ENCODE peak calls at places on chromosomes 7 and 10, in four cellular contexts. W is HFFc6, O is left lung, E is posterior vena cava. Q is an unnamed sample.

GRCh38 chr7:18693401-18693800 is 197.9 kb downstream of the HDAC9 start:
- DNase-seq in W (peak; percentile 70), O (no peak), E (no peak), Q (no peak)

GRCh38 chr10:30058111-30058510 is 1.3 kb downstream of the JCAD start:
- DNase-seq in W (no peak), O (no peak), E (no peak), Q (no peak)

GRCh38 chr10:1454964-1455363 is 282.4 kb downstream of the ADARB2 start:
- DNase-seq in W (no peak), O (no peak), E (no peak), Q (no peak)

GRCh38 chr10:103877861-103878260 is 22.5 kb upstream of the SH3PXD2A start:
- DNase-seq in W (no peak), O (no peak), E (no peak), Q (no peak)

GRCh38 chr10:29731760-29732159 is 97.0 kb upstream of the SVIL start:
- DNase-seq in W (no peak), O (no peak), E (no peak), Q (no peak)

GRCh38 chr7:467393-467828 is 52.2 kb downstream of the PDGFA start:
- DNase-seq in W (no peak), O (no peak), E (peak; percentile 14), Q (no peak)

GRCh38 chr7:81873559-81873958 is 103.7 kb upstream of the HGF start:
- DNase-seq in W (no peak), O (no peak), E (no peak), Q (no peak)

GRCh38 chr7:138092486-138093028 is 16.3 kb downstream of the AKR1D1 start:
- DNase-seq in W (no peak), O (no peak), E (no peak), Q (no peak)

GRCh38 chr7:156496491-156497264 is 143.9 kb upstream of the RNF32 start:
- DNase-seq in W (no peak), O (no peak), E (no peak), Q (no peak)

GRCh38 chr10:83212632-83213349 is 926.5 kb upstream of the GHITM start:
- DNase-seq in W (no peak), O (no peak), E (no peak), Q (no peak)

GRCh38 chr7:36506820-36507219 is 117.2 kb downstream of the ANLN start:
- DNase-seq in W (peak; percentile 11), O (no peak), E (no peak), Q (no peak)

GRCh38 chr7:84548366-84549085 is 353.9 kb upstream of the SEMA3A start:
- DNase-seq in W (peak; percentile 14), O (no peak), E (no peak), Q (no peak)

GRCh38 chr10:35007858-35008301 is 82.3 kb downstream of the CUL2 start:
- DNase-seq in W (no peak), O (no peak), E (no peak), Q (no peak)

GRCh38 chr10:4353964-4354363 is 472.0 kb upstream of the AKR1E2 start:
- DNase-seq in W (peak; percentile 75), O (no peak), E (no peak), Q (no peak)

GRCh38 chr10:72740526-72740925 is 48.6 kb downstream of the MCU start:
- DNase-seq in W (no peak), O (no peak), E (no peak), Q (no peak)

GRCh38 chr10:109650228-109650627 is 273.1 kb downstream of the XPNPEP1 start:
- DNase-seq in W (no peak), O (no peak), E (no peak), Q (no peak)

GRCh38 chr7:139648941-139649425 is 125.5 kb downstream of the CLEC2L start:
- DNase-seq in W (no peak), O (peak; percentile 83), E (no peak), Q (no peak)

GRCh38 chr7:116075351-116076145 is 45.0 kb upstream of the TFEC start:
- DNase-seq in W (no peak), O (peak; percentile 10), E (no peak), Q (no peak)

GRCh38 chr7:681551-682307 is 44.8 kb upstream of the DNAAF5 start:
- DNase-seq in W (no peak), O (peak; percentile 36), E (peak; percentile 58), Q (no peak)

GRCh38 chr10:103078676-103079075 is 114.4 kb downstream of the NT5C2 start:
- DNase-seq in W (no peak), O (no peak), E (no peak), Q (no peak)

GRCh38 chr10:89426230-89426868 is 12.0 kb downstream of the IFIT5 start:
- DNase-seq in W (peak; percentile 54), O (no peak), E (no peak), Q (no peak)

GRCh38 chr10:124477614-124478363 is 16.2 kb downstream of the LHPP start:
- DNase-seq in W (no peak), O (no peak), E (no peak), Q (no peak)

GRCh38 chr10:72145657-72146450 is 57.5 kb upstream of the SPOCK2 start:
- DNase-seq in W (no peak), O (no peak), E (no peak), Q (no peak)

GRCh38 chr7:130292682-130293257 is at the start of gene CPA4:
- DNase-seq in W (peak; percentile 99), O (no peak), E (no peak), Q (no peak)

GRCh38 chr10:119654540-119654939 is 3.4 kb downstream of the BAG3 start:
- DNase-seq in W (no peak), O (peak; percentile 79), E (no peak), Q (no peak)

Q was measured in cardiac septum.